ENCODE peak calls at places on chromosomes 12 and 14, in six cellular contexts. O is GM12891, Q is H1, K is GM12878, Y is HepG2, N is K562. T is an unnamed sample.

GRCh38 chr14:94337274-94337673 is 14.1 kb upstream of the SERPINA6 start:
- DNase-seq in N (no peak), Y (no peak), Q (no peak), O (no peak), K (no peak), T (no peak)

GRCh38 chr14:89249972-89250371 is 167.1 kb downstream of the FOXN3 start:
- DNase-seq in Y (no peak), N (no peak), K (no peak), O (no peak), Q (no peak), T (no peak)

GRCh38 chr12:65868133-65868705 is 43.9 kb downstream of the HMGA2 start:
- DNase-seq in Q (no peak), Y (no peak), O (no peak), N (no peak), K (no peak), T (no peak)

GRCh38 chr12:72465940-72466630 is 193.9 kb downstream of the TRHDE start:
- DNase-seq in Y (peak), Q (no peak), N (no peak), O (no peak), K (no peak), T (no peak)

GRCh38 chr12:66516133-66516532 is 162.7 kb downstream of the GRIP1 start:
- DNase-seq in N (peak), K (no peak), O (no peak), Q (no peak), Y (no peak), T (no peak)

GRCh38 chr12:127570793-127571360 is 696.1 kb upstream of the TMEM132C start:
- DNase-seq in N (no peak), K (no peak), Y (no peak), Q (no peak), O (no peak), T (no peak)

GRCh38 chr14:94382684-94383663 is 5.4 kb downstream of the SERPINA1 start:
- DNase-seq in K (no peak), O (no peak), N (no peak), Q (peak), Y (no peak), T (no peak)

GRCh38 chr12:123532021-123532420 is 1.5 kb downstream of the RILPL1 start:
- DNase-seq in N (no peak), Y (no peak), K (peak), Q (no peak), O (peak), T (no peak)

GRCh38 chr14:69226736-69227135 is 33.2 kb upstream of the GALNT16 start:
- DNase-seq in K (no peak), Q (no peak), N (no peak), Y (no peak), O (no peak), T (no peak)

GRCh38 chr12:99277566-99277965 is 370.0 kb upstream of the GARIN6 start:
- DNase-seq in Q (no peak), N (no peak), Y (no peak), K (no peak), O (no peak), T (no peak)

GRCh38 chr12:60112778-60113177 is 516.9 kb downstream of the SLC16A7 start:
- DNase-seq in Q (no peak), N (no peak), K (no peak), O (no peak), Y (no peak), T (no peak)

GRCh38 chr14:32190713-32191112 is 11.1 kb upstream of the RNU6-7 start:
- DNase-seq in N (no peak), O (no peak), Y (no peak), K (no peak), Q (no peak), T (no peak)

GRCh38 chr14:105878554-105878953 is 352.2 kb downstream of the TMEM121 start:
- DNase-seq in Y (no peak), K (no peak), O (no peak), Q (no peak), N (no peak), T (no peak)

GRCh38 chr12:45299132-45299692 is 83.3 kb downstream of the ANO6 start:
- DNase-seq in Q (no peak), K (no peak), Y (no peak), N (no peak), O (no peak), T (no peak)

GRCh38 chr12:31117203-31118011 is 43.7 kb downstream of the DDX11 start:
- DNase-seq in K (no peak), N (peak), Y (peak), O (peak), Q (peak), T (peak)

GRCh38 chr14:53354331-53354730 is 201.2 kb upstream of the DDHD1 start:
- DNase-seq in Q (no peak), K (no peak), Y (no peak), N (no peak), O (no peak), T (no peak)

GRCh38 chr14:20830831-20831230 is 28.2 kb upstream of the RNASE1 start:
- DNase-seq in O (no peak), K (no peak), Q (no peak), N (no peak), Y (no peak), T (no peak)

GRCh38 chr12:106914796-106915634 is 40.7 kb upstream of the TMEM263 start:
- DNase-seq in Q (no peak), N (no peak), K (peak), Y (no peak), O (no peak), T (no peak)

GRCh38 chr12:3203713-3204112 is 126.5 kb downstream of the TSPAN9 start:
- DNase-seq in Y (no peak), O (no peak), K (no peak), Q (no peak), N (no peak), T (no peak)

GRCh38 chr14:94615254-94615653 is 3.1 kb downstream of the SERPINA3 start:
- DNase-seq in K (no peak), Y (no peak), N (no peak), Q (no peak), O (no peak), T (no peak)

GRCh38 chr12:119911147-119911546 is 34.0 kb upstream of the CIT start:
- DNase-seq in Q (no peak), Y (no peak), O (no peak), K (no peak), N (no peak), T (no peak)

GRCh38 chr12:125944446-125944845 is 879.2 kb downstream of the AACS start:
- DNase-seq in K (no peak), O (no peak), Y (no peak), N (no peak), Q (no peak), T (no peak)

GRCh38 chr14:79165460-79166080 is 995.4 kb downstream of the NRXN3 start:
- DNase-seq in Y (no peak), K (no peak), Q (no peak), O (no peak), N (no peak), T (no peak)

GRCh38 chr12:87160848-87161601 is 868.2 kb downstream of the C12orf50 start:
- DNase-seq in Q (no peak), K (no peak), O (no peak), N (no peak), Y (no peak), T (no peak)

GRCh38 chr12:38389581-38389980 is 73.0 kb downstream of the ALG10B start:
- DNase-seq in N (no peak), O (no peak), K (no peak), Y (no peak), Q (no peak), T (no peak)

GRCh38 chr12:86264451-86265328 is 8.5 kb upstream of the MGAT4C start:
- DNase-seq in K (no peak), O (no peak), Q (peak), Y (no peak), N (no peak), T (no peak)

GRCh38 chr14:65346895-65347294 is 65.6 kb upstream of the FUT8 start:
- DNase-seq in N (no peak), K (no peak), O (no peak), Q (no peak), Y (no peak), T (no peak)

DNA sequence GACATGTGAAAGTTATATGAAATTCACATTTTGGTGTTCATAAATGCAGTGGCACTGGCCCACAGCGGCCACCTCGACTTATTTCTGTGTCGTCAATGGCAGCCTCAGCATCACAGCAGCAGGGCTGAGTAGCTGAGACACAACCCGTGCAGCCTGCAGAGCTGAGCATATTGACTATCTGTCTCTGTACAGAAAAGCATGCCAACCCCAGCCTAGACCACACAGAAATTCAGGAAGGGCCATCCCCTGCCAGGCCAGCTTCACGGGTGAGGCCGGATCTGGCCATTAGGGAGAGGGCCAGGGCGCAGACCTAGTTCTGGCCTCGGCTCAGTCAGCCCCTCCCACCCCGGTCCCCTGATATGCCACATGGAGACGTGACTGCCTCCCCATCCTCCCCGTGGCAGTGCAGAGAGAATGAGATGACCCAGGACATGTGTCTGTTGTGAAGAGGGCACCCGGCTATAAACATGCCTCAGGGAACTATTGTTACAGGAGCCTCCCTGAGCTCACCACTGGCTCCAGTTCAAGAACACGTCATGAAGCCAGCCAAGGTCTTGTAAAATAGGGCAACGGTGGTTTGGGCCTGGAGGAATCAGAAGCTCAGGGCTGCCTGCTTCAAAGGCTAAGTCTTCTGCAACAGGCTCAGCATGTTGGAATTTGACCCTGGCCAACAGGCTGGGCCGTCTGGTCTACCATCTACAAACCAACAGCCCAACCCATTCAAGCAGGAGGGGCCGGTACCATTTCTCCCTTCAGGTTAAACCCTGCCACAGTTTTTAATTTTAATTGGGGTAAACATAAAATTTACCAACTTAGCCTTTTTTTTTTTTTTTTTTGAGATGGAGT is 25.5 kb downstream of the SCARB1 start:
- DNase-seq in Y (peak), O (no peak), N (no peak), K (no peak), Q (no peak), T (no peak)
- TF ChIP-seq TAF1 in Y (no peak), O (no peak), N (no peak), K (no peak), Q (no peak), T (no peak)

DNA sequence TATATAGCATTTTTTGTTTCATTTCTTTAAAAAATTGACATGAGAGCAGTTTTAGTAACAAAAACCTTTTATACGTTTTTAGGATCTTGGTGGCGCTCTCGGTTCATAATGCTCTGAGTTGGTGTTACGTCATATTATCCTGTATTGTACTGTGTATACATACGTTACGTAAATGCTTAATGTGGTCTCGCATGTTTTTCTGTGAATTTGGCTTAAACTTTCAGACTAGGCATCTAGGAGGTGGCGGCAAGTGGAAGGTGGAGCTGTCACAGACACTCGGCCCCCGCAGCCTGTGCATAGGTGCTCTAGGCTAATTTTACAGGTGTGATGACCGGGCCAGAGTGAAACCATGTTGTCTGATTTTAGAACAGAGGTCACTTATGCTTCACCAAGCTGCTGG is 60.0 kb downstream of the PPP2R5C start:
- DNase-seq in N (no peak), Q (no peak), O (no peak), Y (no peak), K (no peak), T (no peak)
- TF ChIP-seq POLR2A in N (no peak), Q (no peak), O (no peak), Y (no peak), K (no peak), T (no peak)

DNA sequence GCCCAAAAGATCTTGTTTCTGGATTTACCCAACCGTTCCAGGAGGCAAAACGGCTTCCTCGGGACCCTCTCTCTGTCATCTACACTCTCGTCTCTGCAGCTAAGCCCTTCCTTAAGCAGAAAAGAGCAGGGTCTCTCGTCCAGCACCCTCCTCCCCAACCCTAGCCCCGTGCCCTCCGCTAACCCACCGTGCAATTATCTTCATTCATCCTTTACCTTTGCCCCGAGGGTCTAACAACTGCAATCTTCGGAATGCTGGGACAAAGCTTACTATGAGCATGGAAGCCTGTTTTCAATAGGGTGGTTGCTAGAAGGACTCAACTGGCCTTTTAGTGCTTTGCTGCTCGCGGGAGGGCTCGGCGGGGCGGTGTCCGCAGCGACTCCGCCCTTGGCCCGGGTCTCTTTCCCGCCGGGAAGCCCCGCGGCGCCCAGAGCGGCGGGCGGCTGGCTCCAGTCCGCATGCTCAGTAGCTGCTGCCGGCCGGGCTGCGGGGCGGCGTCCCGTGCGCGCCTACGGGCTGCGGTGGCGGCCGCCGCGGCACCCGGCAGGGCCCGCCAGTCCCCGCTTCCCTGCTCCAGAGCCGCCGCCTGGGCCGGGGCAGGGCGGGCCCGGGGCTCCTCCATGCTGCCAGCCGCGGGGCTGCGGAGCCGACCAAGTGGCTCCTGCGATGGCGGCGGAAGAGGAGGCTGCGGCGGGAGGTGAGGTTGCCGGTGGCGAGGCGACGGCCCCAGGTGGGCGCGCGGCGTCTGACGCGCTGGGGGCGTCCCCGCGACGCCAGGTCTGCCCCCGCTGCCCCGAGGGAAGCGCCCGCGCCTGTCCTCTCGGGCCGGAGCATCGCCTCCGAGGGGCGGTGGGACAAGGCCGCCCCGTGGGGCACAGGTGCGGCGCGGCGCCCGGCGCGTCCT is at the start of gene BMAL2:
- DNase-seq in K (no peak), O (peak), Q (peak), Y (peak), N (peak), T (peak)
- TF ChIP-seq POLR2AphosphoS5 in K (peak), O (peak), Q (peak), Y (no peak), N (no peak), T (peak)

DNA sequence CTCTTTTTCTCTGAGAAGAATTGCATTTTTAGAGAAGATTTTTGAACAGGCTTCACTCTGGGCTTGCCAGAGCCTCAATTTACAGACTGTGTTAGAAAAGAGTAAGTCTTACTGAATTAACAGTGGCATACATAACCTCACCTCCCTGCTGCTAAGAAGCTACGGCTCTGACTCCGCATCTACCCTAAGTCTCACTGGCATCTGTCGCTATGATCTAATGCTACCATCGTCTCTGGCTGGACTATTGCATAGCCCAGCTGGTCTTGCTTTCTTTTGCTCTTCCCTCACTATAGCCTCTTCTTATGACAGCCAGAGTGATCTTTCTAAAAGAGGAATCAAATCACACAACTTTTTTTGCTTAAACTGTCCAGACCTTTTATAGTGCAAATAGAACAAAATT is 81.0 kb downstream of the SLC24A4 start:
- DNase-seq in Y (no peak), Q (no peak), O (no peak), N (no peak), K (no peak), T (no peak)
- TF ChIP-seq TAF1 in Y (no peak), Q (no peak), O (no peak), N (no peak), K (no peak), T (no peak)

GRCh38 chr12:7108042-7108927 is 729 bp downstream of the C1RL start:
- DNase-seq in O (peak), N (peak), K (peak), Q (peak), Y (peak), T (peak)
- TF ChIP-seq POLR2A in O (peak), N (peak), K (peak), Q (no peak), Y (peak), T (peak)

GRCh38 chr12:121209221-121209620 is 708 bp upstream of the P2RX4 start:
- DNase-seq in O (no peak), Q (no peak), Y (no peak), K (no peak), N (no peak), T (no peak)

GRCh38 chr12:121205491-121205890 is 4.4 kb upstream of the P2RX4 start:
- DNase-seq in K (no peak), Q (no peak), Y (no peak), O (no peak), N (no peak), T (no peak)

GRCh38 chr12:121214171-121214777 is 4.3 kb downstream of the P2RX4 start:
- DNase-seq in O (no peak), K (no peak), N (peak), Y (no peak), Q (no peak), T (no peak)

GRCh38 chr12:121212875-121213274 is 2.9 kb downstream of the P2RX4 start:
- DNase-seq in O (no peak), N (no peak), Y (no peak), K (no peak), Q (no peak), T (no peak)

GRCh38 chr12:121209629-121210572 is at the start of gene P2RX4:
- DNase-seq in N (peak), O (peak), Y (peak), K (peak), Q (peak), T (peak)
- TF ChIP-seq POLR2AphosphoS5 in N (peak), O (peak), Y (peak), K (peak), Q (peak), T (peak)

GRCh38 chr12:19421503-19422282 is 17.6 kb upstream of the AEBP2 start:
- DNase-seq in O (no peak), N (no peak), Q (no peak), Y (no peak), K (no peak), T (no peak)
- TF ChIP-seq TAF1 in O (no peak), N (no peak), Q (no peak), Y (no peak), K (no peak), T (no peak)

GRCh38 chr14:97604731-97605130 is 807.5 kb downstream of the VRK1 start:
- DNase-seq in K (no peak), N (no peak), Y (no peak), O (no peak), Q (no peak), T (no peak)
- TF ChIP-seq POLR2A in K (no peak), N (no peak), Y (no peak), O (no peak), Q (no peak), T (no peak)

GRCh38 chr12:6106208-6106607 is 18.3 kb downstream of the VWF start:
- DNase-seq in K (no peak), Q (no peak), Y (no peak), N (no peak), O (no peak), T (no peak)

GRCh38 chr12:6114476-6114870 is 10.0 kb downstream of the VWF start:
- DNase-seq in O (no peak), N (no peak), K (no peak), Y (no peak), Q (no peak), T (no peak)

GRCh38 chr12:6113691-6114475 is 10.6 kb downstream of the VWF start:
- DNase-seq in Y (no peak), K (no peak), Q (no peak), N (no peak), O (no peak), T (no peak)

GRCh38 chr12:6112004-6112403 is 12.5 kb downstream of the VWF start:
- DNase-seq in Q (no peak), N (no peak), K (no peak), Y (no peak), O (no peak), T (no peak)

GRCh38 chr12:6110006-6110405 is 14.5 kb downstream of the VWF start:
- DNase-seq in K (no peak), Y (no peak), N (no peak), Q (no peak), O (no peak), T (no peak)
- TF ChIP-seq POLR2AphosphoS5 in K (no peak), Y (no peak), N (no peak), Q (no peak), O (no peak), T (no peak)

T was measured in GM12892.